ENCODE peak calls at places on chromosomes 16 and 17, in eight cellular contexts. Z, G, V, I, B, R, L and X are unnamed samples.

GRCh38 chr16:55326261-55326802 is 2.3 kb downstream of the IRX6 start:
- DNase-seq in I (no peak), B (no peak), L (no peak), G (no peak), V (no peak), R (no peak), Z (no peak), X (no peak)

GRCh38 chr17:40070895-40071719 is 8.3 kb downstream of the THRA start:
- DNase-seq in Z (peak; percentile 90), V (peak; percentile 73), I (no peak), G (no peak), B (no peak), R (peak; percentile 68), L (no peak), X (no peak)

GRCh38 chr17:47693667-47694017 is 319 bp upstream of the TBKBP1 start:
- DNase-seq in Z (no peak), R (no peak), V (no peak), L (no peak), B (no peak), G (no peak), I (no peak), X (no peak)

GRCh38 chr16:89115216-89115949 is 21.7 kb downstream of the ACSF3 start:
- DNase-seq in R (peak; percentile 74), G (no peak), L (no peak), V (peak; percentile 64), Z (peak; percentile 92), I (peak; percentile 80), B (peak; percentile 37), X (peak; percentile 63)

GRCh38 chr16:80319181-80319580 is 221.6 kb upstream of the DYNLRB2 start:
- DNase-seq in B (no peak), Z (no peak), L (no peak), I (no peak), R (no peak), G (no peak), V (no peak), X (peak; percentile 4)

GRCh38 chr16:55257971-55258613 is 65.9 kb upstream of the IRX6 start:
- DNase-seq in R (peak; percentile 39), B (peak; percentile 49), V (peak; percentile 52), Z (peak; percentile 71), G (peak; percentile 71), L (peak; percentile 23), I (peak; percentile 50), X (peak; percentile 48)

GRCh38 chr17:27586203-27586701 is 44.7 kb upstream of the LGALS9 start:
- DNase-seq in B (no peak), V (no peak), L (peak; percentile 35), G (peak; percentile 86), Z (no peak), R (no peak), I (peak; percentile 56), X (peak; percentile 75)

GRCh38 chr17:68290955-68291835 is at the start of the genes ARSG and SLC16A6:
- DNase-seq in L (peak; percentile 51), R (peak; percentile 38), B (peak; percentile 46), Z (peak; percentile 88), V (peak; percentile 75), I (no peak), G (no peak), X (peak; percentile 79)

GRCh38 chr16:49643429-49644142 is 212.3 kb downstream of the ZNF423 start:
- DNase-seq in Z (no peak), B (peak; percentile 74), G (peak; percentile 73), L (peak; percentile 82), V (no peak), R (no peak), I (peak; percentile 86), X (peak; percentile 65)

GRCh38 chr16:3578121-3578520 is 918 bp upstream of the NLRC3 start:
- DNase-seq in G (no peak), V (no peak), R (no peak), I (no peak), B (no peak), Z (no peak), L (no peak), X (no peak)

GRCh38 chr17:51445934-51446333 is 185.6 kb downstream of the UTP18 start:
- DNase-seq in V (no peak), L (no peak), G (no peak), B (no peak), R (no peak), I (no peak), Z (no peak), X (no peak)

GRCh38 chr17:48307814-48308411 is 122.1 kb downstream of the SKAP1 start:
- DNase-seq in G (peak; percentile 75), V (peak; percentile 28), L (peak; percentile 38), B (peak; percentile 70), I (peak; percentile 70), Z (peak; percentile 50), R (peak; percentile 19), X (peak; percentile 81)

GRCh38 chr17:77421635-77421982 is 280.8 kb downstream of the SEC14L1 start:
- DNase-seq in L (no peak), B (no peak), I (no peak), V (no peak), G (no peak), R (no peak), Z (no peak), X (no peak)

GRCh38 chr17:77420476-77420803 is 279.7 kb downstream of the SEC14L1 start:
- DNase-seq in G (no peak), V (no peak), R (no peak), Z (no peak), B (no peak), I (no peak), L (no peak), X (peak; percentile 40)

GRCh38 chr17:77419547-77420475 is 279.0 kb downstream of the SEC14L1 start:
- DNase-seq in R (no peak), Z (no peak), V (no peak), B (peak; percentile 35), G (peak; percentile 49), L (peak; percentile 43), I (peak; percentile 41), X (peak; percentile 63)

GRCh38 chr17:77422104-77422782 is 281.5 kb downstream of the SEC14L1 start:
- DNase-seq in V (no peak), G (no peak), L (no peak), B (no peak), I (no peak), Z (no peak), R (no peak), X (no peak)

DNA sequence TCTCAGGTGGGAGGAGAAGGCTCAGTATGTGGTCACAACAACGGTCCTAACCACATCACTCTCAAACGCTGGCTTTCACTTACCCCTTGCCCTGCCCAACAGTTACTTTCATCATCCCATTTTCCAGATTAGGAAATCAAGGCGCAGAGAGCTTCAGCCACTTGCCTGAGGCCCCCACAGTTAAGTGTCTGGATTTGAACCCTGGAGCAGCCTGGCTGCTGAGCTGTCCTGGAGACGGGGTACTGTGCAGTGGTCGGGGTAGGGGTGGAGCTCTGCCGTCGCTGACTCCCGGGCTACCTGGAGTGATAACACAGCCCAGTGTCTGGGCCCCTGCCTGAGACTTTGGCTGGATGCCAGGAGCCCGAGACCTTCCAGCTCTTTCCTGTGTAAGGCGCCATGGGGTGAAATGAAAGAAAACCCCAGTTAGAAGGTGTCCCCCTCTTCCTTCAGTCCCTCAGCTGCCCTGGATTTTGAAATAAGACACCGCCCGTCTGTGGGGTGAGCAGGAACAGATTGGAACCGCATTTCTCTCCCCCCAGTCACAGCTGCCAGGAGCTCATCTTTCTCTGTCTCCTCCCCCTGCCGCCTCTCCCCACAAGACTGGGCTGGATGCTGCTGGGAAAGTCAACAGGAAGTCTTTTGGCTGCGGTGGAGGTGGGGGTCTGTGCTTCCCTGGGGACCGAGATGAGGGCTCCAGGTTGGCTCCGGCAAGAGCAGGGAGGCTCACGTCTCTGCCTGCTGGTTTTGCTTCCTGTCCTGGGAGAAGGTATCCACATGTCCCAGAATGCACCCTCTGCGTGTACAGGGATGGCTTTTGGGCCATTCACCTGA is 280.2 kb downstream of the SEC14L1 start:
- DNase-seq in R (no peak), Z (no peak), V (peak; percentile 18), L (peak; percentile 86), I (peak; percentile 91), G (peak; percentile 87), B (peak; percentile 82), X (peak; percentile 94)
- H3K4me3 ChIP-seq in R (no peak overlapping the region), Z (no peak overlapping the region), V (peak overlapping the region; percentile 19), L (no peak overlapping the region), I (no peak overlapping the region), G (peak overlapping the region; percentile 8), B (peak overlapping the region; percentile 7), X (no peak overlapping the region)

DNA sequence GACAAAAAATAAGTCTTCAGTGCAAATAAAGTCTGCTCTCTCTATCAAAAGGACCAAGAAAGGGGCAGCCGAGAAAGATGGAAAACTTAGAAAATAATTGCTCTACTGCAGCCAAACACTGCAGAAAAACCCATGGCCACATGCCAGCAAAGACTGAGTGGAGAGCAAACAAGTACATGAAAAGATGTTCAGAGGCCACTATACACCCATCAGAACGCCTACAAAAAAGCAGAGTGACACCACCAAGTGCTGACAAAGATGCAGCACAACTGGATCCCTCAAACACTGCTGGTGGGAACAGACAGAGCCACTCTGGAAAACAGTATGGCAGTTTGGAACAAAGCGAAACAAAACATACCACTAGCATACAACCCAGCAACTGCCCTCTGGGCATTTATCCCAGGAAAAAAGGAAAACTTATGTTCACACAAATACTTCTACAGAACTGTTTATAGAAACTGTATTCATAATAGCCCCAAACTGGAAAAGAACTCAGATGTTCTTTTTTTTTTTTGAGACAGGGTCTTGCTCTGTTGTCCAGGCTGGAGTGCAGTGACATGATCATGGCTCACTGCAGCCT is 36.7 kb downstream of the KIAA0753 start:
- DNase-seq in R (no peak), G (no peak), Z (no peak), I (peak; percentile 8), V (no peak), B (peak; percentile 51), L (no peak), X (peak; percentile 63)
- TF ChIP-seq CTCF in R (no peak), G (no peak), Z (no peak), I (no peak), V (no peak), B (no peak), L (no peak), X (no peak)

GRCh38 chr16:81458149-81458669 is 13.6 kb downstream of the CMIP start:
- DNase-seq in L (no peak), I (no peak), B (no peak), Z (no peak), V (peak; percentile 10), R (no peak), G (no peak), X (no peak)

GRCh38 chr16:81455720-81456494 is 11.3 kb downstream of the CMIP start:
- DNase-seq in V (peak; percentile 6), R (no peak), B (no peak), G (no peak), I (no peak), L (no peak), Z (no peak), X (no peak)

GRCh38 chr16:81455006-81455405 is 10.4 kb downstream of the CMIP start:
- DNase-seq in B (no peak), L (no peak), G (no peak), V (peak; percentile 9), Z (no peak), I (no peak), R (no peak), X (no peak)

GRCh38 chr16:81457326-81458133 is 12.9 kb downstream of the CMIP start:
- DNase-seq in B (peak; percentile 60), R (no peak), Z (no peak), I (peak; percentile 68), V (peak; percentile 18), L (peak; percentile 51), G (peak; percentile 77), X (peak; percentile 69)

GRCh38 chr16:81456523-81457325 is 12.1 kb downstream of the CMIP start:
- DNase-seq in I (no peak), R (no peak), L (no peak), V (peak; percentile 7), B (no peak), G (no peak), Z (peak; percentile 66), X (no peak)
- H3K4me3 ChIP-seq in I (no peak overlapping the region), R (no peak overlapping the region), L (no peak overlapping the region), V (no peak overlapping the region), B (no peak overlapping the region), G (no peak overlapping the region), Z (no peak overlapping the region), X (no peak overlapping the region)

GRCh38 chr17:74453665-74454196 is 12.7 kb upstream of the CD300A start:
- DNase-seq in L (no peak), I (no peak), G (no peak), R (no peak), V (no peak), Z (no peak), B (no peak), X (peak; percentile 70)
- TF ChIP-seq CTCF in L (no peak), I (no peak), G (no peak), R (no peak), V (no peak), Z (no peak), B (no peak), X (no peak)